ENCODE peak calls at places on chromosomes 3 and 15, in four cellular contexts. L is A172, W is RCC 7860, R is H7. O is an unnamed sample.

GRCh38 chr3:181920409-181920808 is 208.7 kb downstream of the SOX2 start:
- DNase-seq in L (no peak), W (no peak), R (no peak), O (no peak)

GRCh38 chr3:173893835-173894234 is 496.3 kb downstream of the NLGN1 start:
- DNase-seq in L (no peak), W (no peak), R (no peak), O (no peak)

GRCh38 chr3:169227911-169228310 is 435.6 kb downstream of the MECOM start:
- DNase-seq in L (no peak), W (no peak), R (no peak), O (peak; percentile 10)

GRCh38 chr3:150945226-150945625 is 27.3 kb downstream of the CLRN1 start:
- DNase-seq in L (peak; percentile 53), W (no peak), R (no peak), O (peak; percentile 55)

GRCh38 chr15:49082960-49083359 is 36.7 kb upstream of the SECISBP2L start:
- DNase-seq in L (no peak), W (no peak), R (no peak), O (peak; percentile 51)

GRCh38 chr15:34716111-34716510 is 38.7 kb downstream of the GJD2 start:
- DNase-seq in L (no peak), W (no peak), R (no peak), O (no peak)

GRCh38 chr3:35224571-35225280 is 414.6 kb upstream of the ARPP21 start:
- DNase-seq in L (no peak), W (no peak), R (no peak), O (no peak)

GRCh38 chr15:72006382-72006781 is 111.6 kb downstream of the MYO9A start:
- DNase-seq in L (no peak), W (no peak), R (no peak), O (no peak)

GRCh38 chr3:101068876-101069606 is 75.8 kb upstream of the ABI3BP start:
- DNase-seq in L (no peak), W (no peak), R (no peak), O (peak; percentile 38)

GRCh38 chr3:127961963-127962362 is 46.9 kb downstream of the KBTBD12 start:
- DNase-seq in L (peak; percentile 83), W (peak; percentile 56), R (no peak), O (peak; percentile 59)

GRCh38 chr3:190432216-190432615 is 17.5 kb downstream of the TMEM207 start:
- DNase-seq in L (peak; percentile 37), W (peak; percentile 27), R (no peak), O (peak; percentile 56)

GRCh38 chr15:39645138-39645975 is 64.5 kb downstream of the THBS1 start:
- DNase-seq in L (no peak), W (no peak), R (no peak), O (no peak)

GRCh38 chr3:168925568-168925967 is 737.9 kb downstream of the MECOM start:
- DNase-seq in L (no peak), W (no peak), R (no peak), O (no peak)

GRCh38 chr15:57500979-57501576 is 90.6 kb upstream of the MYZAP start:
- DNase-seq in L (peak; percentile 48), W (peak; percentile 32), R (no peak), O (peak; percentile 40)

GRCh38 chr3:124584552-124585391 is 145.5 kb upstream of the UMPS start:
- DNase-seq in L (peak; percentile 53), W (peak; percentile 43), R (peak; percentile 94), O (peak; percentile 65)

GRCh38 chr15:96330064-96330449 is 443 bp upstream of the NR2F2 start:
- DNase-seq in L (peak; percentile 61), W (peak; percentile 70), R (no peak), O (peak; percentile 89)

GRCh38 chr15:22952826-22953579 is 27.2 kb downstream of the CYFIP1 start:
- DNase-seq in L (no peak), W (no peak), R (peak; percentile 88), O (no peak)

GRCh38 chr3:34346656-34347055 is 548.2 kb downstream of the PDCD6IP start:
- DNase-seq in L (no peak), W (no peak), R (no peak), O (no peak)

GRCh38 chr3:30503431-30503830 is 103.0 kb upstream of the TGFBR2 start:
- DNase-seq in L (no peak), W (no peak), R (no peak), O (no peak)

GRCh38 chr15:77507151-77507847 is 86.6 kb downstream of the HMG20A start:
- DNase-seq in L (no peak), W (no peak), R (peak; percentile 19), O (no peak)

GRCh38 chr3:124764746-124765145 is 34.5 kb downstream of the UMPS start:
- DNase-seq in L (no peak), W (no peak), R (no peak), O (no peak)

GRCh38 chr15:73321496-73322344 is 47.0 kb downstream of the HCN4 start:
- DNase-seq in L (no peak), W (no peak), R (peak; percentile 51), O (no peak)

GRCh38 chr3:178551916-178552321 is 15.7 kb downstream of the KCNMB2 start:
- DNase-seq in L (peak; percentile 12), W (no peak), R (no peak), O (no peak)

GRCh38 chr15:44738340-44738984 is 2.1 kb downstream of the TRIM69 start:
- DNase-seq in L (no peak), W (peak; percentile 33), R (peak; percentile 45), O (peak; percentile 61)

GRCh38 chr15:60215225-60215963 is 182.4 kb downstream of the ANXA2 start:
- DNase-seq in L (no peak), W (no peak), R (peak; percentile 3), O (no peak)

GRCh38 chr15:32994810-32995424 is 199.6 kb downstream of the FMN1 start:
- DNase-seq in L (peak; percentile 26), W (peak; percentile 42), R (no peak), O (peak; percentile 58)

GRCh38 chr15:66100761-66101160 is 152.8 kb downstream of the MEGF11 start:
- DNase-seq in L (no peak), W (no peak), R (no peak), O (no peak)

GRCh38 chr3:192246847-192247520 is 480.4 kb downstream of the FGF12 start:
- DNase-seq in L (no peak), W (no peak), R (no peak), O (no peak)

GRCh38 chr15:39538936-39539335 is 41.9 kb upstream of the THBS1 start:
- DNase-seq in L (no peak), W (no peak), R (no peak), O (no peak)

GRCh38 chr15:40471105-40471777 is 457 bp downstream of the CHST14 start:
- DNase-seq in L (no peak), W (no peak), R (no peak), O (peak; percentile 22)

GRCh38 chr3:9193633-9194032 is 55.8 kb downstream of the SRGAP3 start:
- DNase-seq in L (no peak), W (no peak), R (no peak), O (no peak)

GRCh38 chr3:169998668-169999131 is 32.1 kb downstream of the SEC62 start:
- DNase-seq in L (no peak), W (peak; percentile 11), R (no peak), O (peak; percentile 91)

GRCh38 chr3:71521940-71522876 is 61.3 kb downstream of the FOXP1 start:
- DNase-seq in L (no peak), W (no peak), R (no peak), O (no peak)